ENCODE peak calls at places on chromosome 13, in nine cellular contexts. K, Q, U, J, I, O, F, M and B are unnamed samples.

GRCh38 chr13:51721485-51721884 is 82.5 kb downstream of the DHRS12 start:
- DNase-seq in K (no peak), Q (peak), U (no peak), J (no peak), I (no peak), O (no peak), F (peak), M (peak), B (no peak)

GRCh38 chr13:50893211-50893852 is 16.3 kb upstream of the RNASEH2B start:
- DNase-seq in K (no peak), Q (no peak), U (no peak), J (no peak), I (peak), O (no peak), F (no peak), M (no peak), B (no peak)

GRCh38 chr13:113813749-113814434 is 50.0 kb downstream of the GAS6 start:
- DNase-seq in K (no peak), Q (no peak), U (no peak), J (no peak), I (no peak), O (no peak), F (no peak), M (peak), B (no peak)

GRCh38 chr13:56755181-56755580 is 385.5 kb upstream of the PRR20A start:
- DNase-seq in K (no peak), Q (no peak), U (no peak), J (no peak), I (no peak), O (no peak), F (no peak), M (no peak), B (no peak)

GRCh38 chr13:105817011-105817410 is 718.5 kb downstream of the EFNB2 start:
- DNase-seq in K (no peak), Q (no peak), U (no peak), J (no peak), I (no peak), O (no peak), F (no peak), M (no peak), B (no peak)

GRCh38 chr13:27313742-27314141 is 43.1 kb downstream of the RASL11A start:
- DNase-seq in K (no peak), Q (no peak), U (no peak), J (no peak), I (no peak), O (no peak), F (no peak), M (no peak), B (no peak)

GRCh38 chr13:52001120-52001731 is 10.0 kb downstream of the ATP7B start:
- DNase-seq in K (no peak), Q (no peak), U (peak), J (no peak), I (peak), O (no peak), F (no peak), M (no peak), B (no peak)

GRCh38 chr13:71864981-71865857 is 1.8 kb downstream of the DACH1 start:
- DNase-seq in K (no peak), Q (peak), U (no peak), J (peak), I (no peak), O (no peak), F (peak), M (peak), B (no peak)

GRCh38 chr13:36029171-36029570 is 102.0 kb downstream of the DCLK1 start:
- DNase-seq in K (no peak), Q (no peak), U (no peak), J (no peak), I (no peak), O (no peak), F (no peak), M (no peak), B (no peak)

GRCh38 chr13:110876592-110876991 is 38.3 kb downstream of the ANKRD10 start:
- DNase-seq in K (no peak), Q (no peak), U (peak), J (no peak), I (no peak), O (no peak), F (no peak), M (no peak), B (no peak)

GRCh38 chr13:46469064-46469463 is 82.0 kb upstream of the RUBCNL start:
- DNase-seq in K (no peak), Q (no peak), U (no peak), J (no peak), I (peak), O (no peak), F (no peak), M (no peak), B (no peak)

GRCh38 chr13:51156666-51157065 is 45.6 kb upstream of the C13orf42 start:
- DNase-seq in K (no peak), Q (no peak), U (no peak), J (no peak), I (no peak), O (no peak), F (no peak), M (no peak), B (no peak)

GRCh38 chr13:44237276-44237767 is 136.3 kb upstream of the SERP2 start:
- DNase-seq in K (peak), Q (peak), U (peak), J (peak), I (peak), O (peak), F (peak), M (peak), B (peak)

GRCh38 chr13:30464496-30465351 is 1.0 kb downstream of the HMGB1 start:
- DNase-seq in K (peak), Q (peak), U (peak), J (peak), I (peak), O (peak), F (peak), M (peak), B (peak)

GRCh38 chr13:79675931-79676658 is 195.1 kb downstream of the NDFIP2 start:
- DNase-seq in K (no peak), Q (no peak), U (no peak), J (no peak), I (no peak), O (no peak), F (no peak), M (no peak), B (no peak)

GRCh38 chr13:113211774-113212173 is 2.4 kb downstream of the CUL4A start:
- DNase-seq in K (no peak), Q (no peak), U (peak), J (no peak), I (no peak), O (no peak), F (no peak), M (no peak), B (no peak)

GRCh38 chr13:114132419-114133121 is at the start of gene RASA3:
- DNase-seq in K (peak), Q (peak), U (peak), J (peak), I (peak), O (peak), F (peak), M (peak), B (peak)

GRCh38 chr13:110620596-110620995 is 5.3 kb downstream of the NAXD start:
- DNase-seq in K (no peak), Q (no peak), U (no peak), J (no peak), I (no peak), O (no peak), F (no peak), M (no peak), B (no peak)

GRCh38 chr13:99677388-99677951 is 176.2 kb downstream of the TM9SF2 start:
- DNase-seq in K (no peak), Q (no peak), U (no peak), J (no peak), I (no peak), O (no peak), F (no peak), M (no peak), B (no peak)

GRCh38 chr13:98397861-98398260 is 179.0 kb downstream of the STK24 start:
- DNase-seq in K (no peak), Q (no peak), U (no peak), J (no peak), I (no peak), O (no peak), F (no peak), M (no peak), B (no peak)

GRCh38 chr13:21637296-21637695 is 33.3 kb upstream of the MICU2 start:
- DNase-seq in K (no peak), Q (no peak), U (peak), J (peak), I (no peak), O (no peak), F (no peak), M (no peak), B (no peak)

GRCh38 chr13:72530471-72530870 is 197.0 kb downstream of the MZT1 start:
- DNase-seq in K (no peak), Q (no peak), U (no peak), J (no peak), I (peak), O (no peak), F (no peak), M (no peak), B (no peak)

GRCh38 chr13:49584771-49585182 is 581 bp downstream of the RCBTB1 start:
- DNase-seq in K (no peak), Q (no peak), U (no peak), J (no peak), I (no peak), O (no peak), F (no peak), M (no peak), B (no peak)

GRCh38 chr13:62710766-62711165 is 1295.1 kb upstream of the PCDH20 start:
- DNase-seq in K (no peak), Q (no peak), U (no peak), J (no peak), I (no peak), O (no peak), F (no peak), M (no peak), B (no peak)

GRCh38 chr13:112525306-112525945 is 62.5 kb downstream of the TUBGCP3 start:
- DNase-seq in K (no peak), Q (no peak), U (no peak), J (no peak), I (no peak), O (no peak), F (no peak), M (no peak), B (no peak)

GRCh38 chr13:65488606-65489005 is 1741.5 kb downstream of the PCDH9 start:
- DNase-seq in K (no peak), Q (no peak), U (no peak), J (no peak), I (no peak), O (no peak), F (no peak), M (no peak), B (no peak)
- H3K4me3 ChIP-seq in K (no peak), Q (no peak), U (no peak), J (no peak), I (no peak), O (no peak), F (no peak), M (no peak), B (no peak)

GRCh38 chr13:101492251-101492910 is 39.9 kb downstream of the ITGBL1 start:
- DNase-seq in K (no peak), Q (no peak), U (no peak), J (no peak), I (peak), O (no peak), F (no peak), M (no peak), B (no peak)
- H3K4me3 ChIP-seq in K (no peak), Q (no peak), U (no peak), J (no peak), I (no peak), O (no peak), F (no peak), M (no peak), B (no peak)

DNA sequence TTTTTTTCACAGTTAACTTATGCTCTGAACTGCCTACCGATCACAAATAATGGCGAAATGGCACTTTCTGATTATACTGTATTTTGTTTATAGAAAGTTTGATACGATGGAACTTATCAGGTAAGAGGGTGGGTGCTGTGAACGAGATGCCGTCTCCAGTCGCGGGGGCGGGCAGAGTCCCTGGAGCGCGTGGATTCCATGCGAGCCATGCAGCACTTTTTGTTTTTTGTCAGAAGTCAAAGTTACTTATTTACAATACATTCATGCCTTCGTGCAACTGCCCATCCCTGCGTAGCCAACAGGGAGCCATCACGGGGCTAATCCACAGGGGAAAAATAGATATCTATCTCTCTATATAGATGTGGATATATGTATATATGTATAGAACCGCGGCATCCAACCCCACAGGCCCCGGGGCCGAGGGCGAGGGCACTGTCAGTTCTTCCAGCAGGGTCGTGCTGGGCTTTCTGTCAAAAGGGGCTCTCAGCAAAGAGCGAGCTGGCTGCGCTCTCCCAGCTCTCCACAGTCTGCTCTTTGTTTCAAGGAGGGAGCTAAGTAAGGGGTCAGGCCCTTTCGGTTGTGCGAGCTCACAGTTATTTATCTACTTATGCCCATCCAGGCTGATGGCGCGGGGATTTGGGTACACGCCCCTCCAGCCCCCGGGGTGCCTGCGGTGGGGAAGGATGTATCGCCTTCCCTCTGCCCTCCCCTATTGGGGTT is 3.4 kb downstream of the SLITRK1 start:
- DNase-seq in K (no peak), Q (no peak), U (no peak), J (no peak), I (no peak), O (no peak), F (no peak), M (no peak), B (no peak)
- H3K4me3 ChIP-seq in K (peak), Q (peak), U (no peak), J (no peak), I (peak), O (no peak), F (no peak), M (no peak), B (peak)

GRCh38 chr13:33280923-33281322 is 4.6 kb downstream of the STARD13 start:
- DNase-seq in K (no peak), Q (no peak), U (no peak), J (no peak), I (no peak), O (no peak), F (no peak), M (no peak), B (no peak)

GRCh38 chr13:33280550-33280905 is 5.0 kb downstream of the STARD13 start:
- DNase-seq in K (no peak), Q (no peak), U (no peak), J (no peak), I (no peak), O (no peak), F (no peak), M (no peak), B (no peak)

GRCh38 chr13:33279414-33279813 is 6.1 kb downstream of the STARD13 start:
- DNase-seq in K (no peak), Q (no peak), U (peak), J (peak), I (no peak), O (no peak), F (no peak), M (no peak), B (no peak)

GRCh38 chr13:33278923-33279322 is 6.6 kb downstream of the STARD13 start:
- DNase-seq in K (no peak), Q (no peak), U (no peak), J (no peak), I (no peak), O (no peak), F (no peak), M (no peak), B (no peak)

GRCh38 chr13:33279898-33280549 is 5.5 kb downstream of the STARD13 start:
- DNase-seq in K (peak), Q (no peak), U (peak), J (no peak), I (peak), O (no peak), F (no peak), M (no peak), B (no peak)
- H3K4me3 ChIP-seq in K (no peak), Q (peak), U (peak), J (no peak), I (no peak), O (no peak), F (no peak), M (peak), B (no peak)

GRCh38 chr13:40438022-40438692 is 228.3 kb downstream of the FOXO1 start:
- DNase-seq in K (no peak), Q (no peak), U (no peak), J (no peak), I (no peak), O (no peak), F (no peak), M (no peak), B (no peak)
- H3K4me3 ChIP-seq in K (no peak), Q (no peak), U (no peak), J (no peak), I (no peak), O (no peak), F (no peak), M (peak), B (no peak)